ENCODE peak calls at places on chromosomes 3 and 15, in six cellular contexts. P, S, F, M, V and T are unnamed samples.

GRCh38 chr15:100112636-100113305 is 229.0 kb downstream of the ADAMTS17 start:
- DNase-seq in F (no peak), P (no peak), V (no peak), S (no peak), M (no peak), T (no peak)

GRCh38 chr3:12895391-12896205 is 54.2 kb upstream of the RPL32 start:
- DNase-seq in S (no peak), P (no peak), F (no peak), M (no peak), V (no peak), T (no peak)

GRCh38 chr3:67531149-67532101 is 123.0 kb downstream of the SUCLG2 start:
- DNase-seq in M (no peak), P (no peak), V (no peak), F (no peak), S (no peak), T (no peak)

GRCh38 chr3:50365080-50365841 is 5.9 kb upstream of the TMEM115 start:
- DNase-seq in P (peak; percentile 87), M (no peak), F (peak; percentile 78), S (peak; percentile 96), V (no peak), T (peak; percentile 96)

GRCh38 chr3:63168179-63168578 is 109.9 kb upstream of the SYNPR start:
- DNase-seq in F (no peak), P (no peak), M (no peak), S (no peak), V (no peak), T (no peak)

GRCh38 chr3:4290272-4290893 is 12.8 kb upstream of the SETMAR start:
- DNase-seq in F (no peak), M (peak; percentile 10), P (peak; percentile 76), V (no peak), S (no peak), T (no peak)

GRCh38 chr3:100072328-100073048 is 41.8 kb downstream of the FILIP1L start:
- DNase-seq in P (no peak), F (no peak), S (no peak), V (no peak), M (no peak), T (no peak)

GRCh38 chr3:2097641-2098191 is 950 bp upstream of the CNTN4 start:
- DNase-seq in P (no peak), F (no peak), S (no peak), M (no peak), V (no peak), T (no peak)

GRCh38 chr3:196504556-196504955 is 988 bp upstream of the RNF168 start:
- DNase-seq in M (no peak), V (no peak), P (no peak), F (no peak), S (no peak), T (no peak)

DNA sequence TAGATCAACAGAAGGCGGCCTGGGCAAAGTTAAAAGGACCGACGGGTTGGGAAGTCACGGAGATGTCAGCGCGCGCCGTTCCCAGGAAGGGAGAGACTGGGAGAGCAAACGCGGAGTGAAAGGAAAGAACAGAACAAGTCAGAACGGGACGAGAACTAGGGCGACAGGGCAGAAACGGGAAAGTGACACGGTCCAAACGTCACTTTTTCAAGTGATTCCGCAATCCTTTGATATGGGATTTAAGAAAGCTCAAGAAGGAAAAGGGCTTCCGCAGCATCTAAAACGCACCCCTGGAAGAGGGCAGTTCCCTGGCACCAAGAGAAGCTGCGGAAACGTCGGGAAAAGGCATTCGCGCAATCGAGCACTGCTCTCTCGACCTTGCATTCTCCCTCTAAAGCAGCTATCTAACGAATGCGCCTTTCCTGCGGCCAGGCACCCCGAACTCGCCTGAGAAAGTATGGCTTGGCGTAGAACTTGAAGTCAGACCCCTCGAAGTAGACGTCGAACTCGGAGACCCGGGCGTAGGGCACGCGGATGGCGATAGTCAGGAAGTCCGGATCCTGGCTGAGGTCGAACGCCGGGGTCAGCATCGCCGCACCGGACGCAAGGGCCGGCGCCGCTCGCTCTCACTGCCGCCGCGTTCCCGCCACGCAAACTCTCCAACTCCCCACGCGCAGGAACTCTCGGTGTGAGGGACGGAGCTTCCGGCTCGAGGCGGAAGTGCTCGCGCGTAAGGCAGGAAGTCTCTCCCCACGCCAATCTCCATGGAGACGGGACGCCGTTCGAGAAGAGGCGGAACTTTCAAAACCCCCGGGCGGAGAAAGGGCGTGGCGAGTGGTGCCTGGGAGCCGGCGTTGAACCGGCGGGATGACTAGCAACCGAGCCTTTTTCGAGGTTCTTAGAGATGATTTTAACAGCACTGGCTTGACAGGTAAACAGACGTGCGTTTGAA is at the start of gene SHQ1:
- DNase-seq in V (peak; percentile 81), M (peak; percentile 91), S (peak; percentile 69), P (peak; percentile 96), F (peak; percentile 57), T (peak; percentile 63)
- TF ChIP-seq POLR2A in V (peak; percentile 88), M (peak; percentile 36), S (peak; percentile 80), P (peak; percentile 73), F (no peak), T (peak; percentile 66)

DNA sequence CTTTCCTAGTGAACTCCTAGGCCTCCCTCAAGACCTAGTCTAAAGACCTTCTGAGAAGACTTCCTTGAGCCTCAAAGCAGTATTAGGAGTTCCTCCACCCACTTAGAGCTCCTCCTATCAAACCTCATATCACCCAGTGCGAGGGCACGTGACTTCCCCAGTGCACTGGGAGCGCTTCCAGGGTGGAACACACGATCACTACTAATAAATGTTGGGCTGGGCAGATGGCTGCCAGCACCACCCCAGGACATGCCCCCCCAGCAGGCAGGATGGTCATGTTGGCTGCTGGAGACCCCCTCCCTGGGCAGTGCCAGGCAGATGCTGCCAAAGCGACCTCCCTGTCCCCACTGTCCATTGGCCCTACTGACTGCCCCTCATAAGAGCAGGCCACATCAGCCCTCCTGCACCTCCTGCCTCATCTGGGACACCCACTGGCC is 8.5 kb upstream of the PLXND1 start:
- DNase-seq in F (no peak), V (no peak), S (no peak), M (no peak), P (peak; percentile 66), T (no peak)
- TF ChIP-seq TAF1 in F (no peak), V (no peak), S (no peak), M (no peak), P (no peak), T (no peak)

GRCh38 chr3:56801597-56802410 is at the start of gene ARHGEF3:
- DNase-seq in P (peak; percentile 75), V (no peak), S (peak; percentile 83), M (peak; percentile 76), F (peak; percentile 49), T (peak; percentile 81)

GRCh38 chr3:56801151-56801596 is 575 bp downstream of the ARHGEF3 start:
- DNase-seq in P (no peak), F (no peak), S (no peak), V (no peak), M (no peak), T (no peak)

GRCh38 chr3:56799251-56799882 is 2.4 kb downstream of the ARHGEF3 start:
- DNase-seq in V (no peak), F (no peak), P (peak; percentile 52), S (no peak), M (peak; percentile 73), T (no peak)

GRCh38 chr3:56802411-56802745 is 629 bp upstream of the ARHGEF3 start:
- DNase-seq in S (no peak), P (no peak), V (no peak), M (no peak), F (no peak), T (no peak)

GRCh38 chr3:56800373-56801150 is 1.2 kb downstream of the ARHGEF3 start:
- DNase-seq in F (no peak), M (no peak), P (no peak), S (peak; percentile 25), V (no peak), T (no peak)
- TF ChIP-seq POLR2A in F (no peak), M (no peak), P (no peak), S (no peak), V (no peak), T (no peak)

GRCh38 chr15:29569533-29570092 is 252.7 kb downstream of the TJP1 start:
- DNase-seq in F (no peak), V (no peak), S (no peak), M (no peak), P (no peak), T (no peak)

GRCh38 chr15:29568840-29569532 is 253.3 kb downstream of the TJP1 start:
- DNase-seq in V (no peak), M (peak; percentile 23), P (no peak), F (no peak), S (no peak), T (no peak)

GRCh38 chr15:29571728-29572454 is 250.4 kb downstream of the TJP1 start:
- DNase-seq in P (peak; percentile 9), F (no peak), S (no peak), V (no peak), M (no peak), T (no peak)

GRCh38 chr15:29570931-29571727 is 251.1 kb downstream of the TJP1 start:
- DNase-seq in P (no peak), M (no peak), F (no peak), S (no peak), V (no peak), T (peak; percentile 22)

DNA sequence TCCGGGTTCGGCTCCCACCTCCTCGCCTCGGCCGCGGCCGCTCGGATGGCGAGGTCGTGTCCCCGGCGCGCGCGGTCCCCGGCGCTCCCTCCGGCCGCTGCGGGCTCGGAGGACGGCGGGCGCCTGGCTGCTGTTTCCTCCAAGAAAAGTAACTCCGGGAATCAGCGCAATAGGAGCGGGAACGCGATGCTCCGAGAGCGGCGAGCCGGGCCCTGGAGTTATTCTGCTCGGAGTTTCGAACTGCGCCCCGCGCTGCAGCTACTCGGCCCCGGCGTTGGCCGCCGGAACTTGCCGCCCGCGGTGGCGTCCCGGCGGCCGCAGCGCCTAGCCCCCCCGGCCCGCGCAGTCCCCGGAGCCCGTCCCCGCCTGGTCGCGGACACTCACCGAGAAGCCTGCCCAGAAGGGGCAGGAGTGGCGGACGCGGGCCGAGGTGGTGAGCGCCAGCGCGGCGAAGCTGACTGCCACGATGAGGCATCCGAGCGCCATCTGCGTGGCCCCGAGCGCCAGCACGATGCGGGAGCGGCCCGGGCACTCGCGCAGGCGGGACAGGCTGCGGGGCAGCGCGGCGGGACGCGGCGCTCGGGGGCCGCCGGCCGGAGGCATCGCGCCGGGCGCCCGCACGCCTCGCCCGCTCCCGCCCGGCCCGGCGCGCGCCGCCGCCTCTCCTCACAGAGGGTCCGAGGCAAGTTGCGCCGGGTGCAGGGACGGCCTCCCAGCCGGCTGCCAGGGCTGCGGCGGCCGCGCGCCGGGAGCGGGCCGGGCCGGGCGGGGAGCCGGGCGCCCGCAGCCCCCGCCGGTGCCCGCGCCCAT is 251.9 kb downstream of the TJP1 start:
- DNase-seq in M (no peak), S (no peak), V (no peak), P (no peak), F (no peak), T (peak; percentile 23)
- TF ChIP-seq TAF1 in M (no peak), S (no peak), V (no peak), P (no peak), F (no peak), T (no peak)